ENCODE peak calls at places on chromosome 20, in eight cellular contexts. M, G, F, V, C, R, W and S are unnamed samples.

GRCh38 chr20:62821726-62822210 is 4.9 kb downstream of the COL9A3 start:
- DNase-seq in W (no peak), F (no peak), R (no peak), C (no peak), V (no peak), G (no peak), M (no peak), S (no peak)

GRCh38 chr20:49187330-49188100 is 619 bp downstream of the STAU1 start:
- DNase-seq in W (peak), V (peak), F (no peak), G (peak), M (no peak), R (peak), C (peak), S (no peak)

GRCh38 chr20:37651932-37652331 is 41.9 kb upstream of the CTNNBL1 start:
- DNase-seq in R (peak), G (peak), M (peak), W (peak), V (peak), F (peak), C (peak), S (no peak)

GRCh38 chr20:49656304-49656703 is 57.4 kb downstream of the B4GALT5 start:
- DNase-seq in M (no peak), V (peak), R (no peak), G (no peak), F (no peak), C (peak), W (no peak), S (peak)

GRCh38 chr20:62929051-62929538 is 2.8 kb upstream of the DIDO1 start:
- DNase-seq in W (peak), C (peak), M (peak), G (peak), R (peak), F (peak), V (peak), S (peak)

GRCh38 chr20:8667306-8667705 is 401.6 kb upstream of the PLCB4 start:
- DNase-seq in G (no peak), W (no peak), R (no peak), F (no peak), M (no peak), V (no peak), C (peak), S (no peak)

GRCh38 chr20:25223179-25223661 is 24.7 kb upstream of the PYGB start:
- DNase-seq in V (no peak), G (peak), M (no peak), F (peak), W (peak), R (peak), C (peak), S (peak)

GRCh38 chr20:4593149-4593525 is 128.6 kb upstream of the PRND start:
- DNase-seq in M (no peak), R (no peak), W (no peak), V (no peak), C (no peak), G (no peak), F (no peak), S (no peak)

GRCh38 chr20:51494241-51495110 is 48.0 kb downstream of the NFATC2 start:
- DNase-seq in V (no peak), C (no peak), W (no peak), R (no peak), G (no peak), F (no peak), M (no peak), S (no peak)

GRCh38 chr20:49909499-49910339 is 5.6 kb downstream of the SPATA2 start:
- DNase-seq in G (no peak), V (no peak), F (peak), W (no peak), M (no peak), R (no peak), C (no peak), S (no peak)

GRCh38 chr20:23165307-23165750 is 79.2 kb upstream of the CD93 start:
- DNase-seq in C (no peak), W (peak), F (no peak), V (no peak), G (no peak), M (peak), R (no peak), S (no peak)
- TF ChIP-seq CTCF in C (no peak), W (peak), F (peak), V (no peak), G (peak), M (no peak), R (no peak), S (no peak)

GRCh38 chr20:23058240-23058639 is 8.8 kb upstream of the THBD start:
- DNase-seq in M (no peak), R (no peak), W (no peak), V (no peak), G (peak), F (no peak), C (no peak), S (no peak)
- TF ChIP-seq CTCF in M (no peak), R (no peak), W (peak), V (no peak), G (peak), F (peak), C (no peak), S (peak)

DNA sequence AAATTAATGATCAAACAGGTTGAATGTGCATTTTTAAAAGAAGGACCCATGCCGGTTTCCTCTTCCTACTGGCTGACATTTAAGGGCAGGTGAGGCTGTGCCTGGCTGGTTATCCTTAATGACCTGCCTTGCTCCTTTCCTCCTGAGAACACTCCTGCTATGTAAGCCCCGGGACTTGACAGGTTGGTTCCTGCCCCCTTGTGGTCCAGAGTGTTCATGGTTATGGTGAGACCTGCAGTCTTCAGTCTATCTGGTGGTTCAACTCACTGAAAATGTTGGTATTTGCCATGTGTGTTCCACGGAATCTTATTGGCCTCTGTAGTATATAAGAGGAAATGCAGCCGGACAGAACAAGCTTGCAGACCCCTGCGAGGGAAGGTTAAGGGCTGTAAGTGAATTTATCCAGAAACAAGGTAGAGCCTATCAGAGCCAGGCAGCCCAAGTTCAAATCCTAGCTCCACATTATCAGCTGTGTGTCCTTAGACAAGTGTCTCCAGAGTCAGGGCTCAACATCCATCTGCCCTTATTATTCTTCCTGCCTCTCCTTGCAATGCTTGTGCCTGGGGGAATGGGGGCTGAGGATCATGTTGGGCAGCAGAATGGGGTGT is 5.2 kb upstream of the BPIFA3 start:
- DNase-seq in W (peak), G (peak), C (peak), M (peak), F (peak), V (peak), R (peak), S (peak)
- TF ChIP-seq CTCF in W (peak), G (peak), C (peak), M (peak), F (peak), V (peak), R (peak), S (peak)

GRCh38 chr20:34536798-34537394 is 20.7 kb downstream of the DYNLRB1 start:
- DNase-seq in F (peak), R (no peak), M (peak), V (peak), W (peak), G (peak), C (no peak), S (peak)
- TF ChIP-seq CTCF in F (peak), R (no peak), M (peak), V (peak), W (peak), G (peak), C (peak), S (peak)

GRCh38 chr20:257419-257818 is at the start of gene DEFB132:
- DNase-seq in G (no peak), V (no peak), F (no peak), W (no peak), C (no peak), M (no peak), R (no peak), S (no peak)

GRCh38 chr20:259991-260390 is 2.5 kb downstream of the DEFB132 start:
- DNase-seq in M (no peak), R (no peak), F (no peak), G (no peak), C (no peak), V (no peak), W (no peak), S (no peak)

GRCh38 chr20:263701-264100 is 6.2 kb downstream of the DEFB132 start:
- DNase-seq in C (no peak), G (no peak), R (no peak), V (no peak), M (no peak), F (no peak), W (no peak), S (no peak)

GRCh38 chr20:258269-258858 is 840 bp downstream of the DEFB132 start:
- DNase-seq in R (no peak), V (no peak), W (no peak), M (no peak), C (no peak), F (no peak), G (no peak), S (no peak)

DNA sequence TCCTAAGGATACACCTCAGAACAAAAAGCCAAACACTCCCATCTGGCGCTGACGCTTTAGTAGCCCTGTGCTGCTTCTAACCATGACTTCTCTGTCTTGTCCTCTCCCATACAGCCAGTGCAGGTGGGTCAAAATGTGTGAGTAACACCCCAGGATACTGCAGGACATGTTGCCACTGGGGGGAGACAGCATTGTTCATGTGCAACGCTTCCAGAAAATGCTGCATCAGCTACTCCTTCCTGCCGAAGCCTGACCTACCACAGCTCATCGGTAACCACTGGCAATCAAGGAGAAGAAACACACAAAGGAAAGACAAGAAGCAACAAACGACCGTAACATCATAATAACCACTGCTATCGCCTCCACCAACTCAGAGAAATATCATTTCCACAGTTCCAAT is 1.4 kb downstream of the DEFB132 start:
- DNase-seq in W (no peak), R (no peak), F (peak), G (peak), V (no peak), M (no peak), C (peak), S (peak)
- TF ChIP-seq CTCF in W (peak), R (no peak), F (peak), G (peak), V (no peak), M (no peak), C (peak), S (peak)

GRCh38 chr20:41889125-41889870 is 271.1 kb upstream of the CHD6 start:
- DNase-seq in M (peak), C (no peak), V (no peak), F (peak), W (peak), R (peak), G (no peak), S (no peak)
- TF ChIP-seq CTCF in M (no peak), C (no peak), V (no peak), F (peak), W (peak), R (no peak), G (no peak), S (no peak)

DNA sequence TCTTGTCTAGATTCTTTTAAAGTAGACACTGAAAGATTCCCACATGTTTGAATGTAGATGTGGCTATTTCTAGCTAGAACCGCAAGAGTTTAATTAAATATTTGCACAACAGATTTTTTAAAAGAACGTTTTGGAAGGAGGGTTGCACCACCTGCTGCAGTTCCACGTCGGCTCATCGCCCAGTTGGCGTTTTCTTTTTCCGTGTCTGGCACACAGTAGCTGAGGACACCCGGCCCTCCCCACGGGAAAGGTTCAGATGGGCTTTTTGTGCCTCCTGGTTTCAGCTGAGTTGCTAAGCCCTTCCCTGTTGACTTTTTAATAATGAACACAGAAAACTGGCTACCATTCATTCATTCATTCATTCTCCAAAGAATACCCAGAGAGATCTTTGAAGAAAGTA is 41.7 kb upstream of the DOK5 start:
- DNase-seq in G (no peak), C (no peak), W (no peak), F (no peak), R (no peak), M (no peak), V (peak), S (no peak)
- TF ChIP-seq CTCF in G (no peak), C (no peak), W (no peak), F (no peak), R (no peak), M (no peak), V (no peak), S (no peak)

GRCh38 chr20:1802385-1803215 is 92.6 kb upstream of the SIRPA start:
- DNase-seq in R (peak), F (peak), C (peak), W (peak), V (peak), G (peak), M (peak), S (peak)
- TF ChIP-seq CTCF in R (peak), F (peak), C (peak), W (peak), V (peak), G (peak), M (no peak), S (peak)

GRCh38 chr20:13325033-13325432 is 104.0 kb downstream of the ISM1 start:
- DNase-seq in G (peak), M (peak), R (no peak), V (no peak), F (peak), W (peak), C (peak), S (peak)
- TF ChIP-seq CTCF in G (peak), M (peak), R (peak), V (peak), F (peak), W (peak), C (peak), S (peak)

GRCh38 chr20:58359441-58359840 is 29.6 kb upstream of the VAPB start:
- DNase-seq in V (no peak), M (peak), F (no peak), G (peak), C (peak), R (no peak), W (no peak), S (no peak)
- TF ChIP-seq CTCF in V (no peak), M (no peak), F (no peak), G (peak), C (no peak), R (no peak), W (peak), S (peak)